ENCODE peak calls at places on chromosomes 11 and 22, in five cellular contexts. One of them, this sample, is unnamed.

GRCh38 chr22:19378362-19378711 is 53.2 kb downstream of the HIRA start:
- DNase-seq in Karpas-422: no peak
- DNase-seq in PC-3: no peak
- DNase-seq in GM23248: no peak
- DNase-seq in HCT116: no peak
- DNase-seq in this sample: no peak

GRCh38 chr11:3167143-3168119 is 2.3 kb upstream of the OSBPL5 start:
- DNase-seq in HCT116: no peak
- DNase-seq in GM23248: no peak
- DNase-seq in PC-3: no peak
- DNase-seq in Karpas-422: no peak
- DNase-seq in this sample: no peak

GRCh38 chr11:67345949-67346819 is 7.2 kb downstream of the POLD4 start:
- DNase-seq in HCT116: peak; percentile 54
- DNase-seq in GM23248: peak; percentile 88
- DNase-seq in Karpas-422: peak; percentile 83
- DNase-seq in PC-3: peak; percentile 99
- DNase-seq in this sample: peak; percentile 78

GRCh38 chr11:104120493-104121200 is 43.3 kb downstream of the PDGFD start:
- DNase-seq in HCT116: no peak
- DNase-seq in Karpas-422: peak; percentile 88
- DNase-seq in GM23248: no peak
- DNase-seq in PC-3: no peak
- DNase-seq in this sample: peak; percentile 6

GRCh38 chr22:42389137-42389536 is 43.1 kb downstream of the NFAM1 start:
- DNase-seq in HCT116: no peak
- DNase-seq in GM23248: no peak
- DNase-seq in PC-3: no peak
- DNase-seq in Karpas-422: no peak
- DNase-seq in this sample: no peak

GRCh38 chr11:59216654-59217640 is 4.2 kb upstream of the MPEG1 start:
- DNase-seq in Karpas-422: peak; percentile 96
- DNase-seq in HCT116: no peak
- DNase-seq in GM23248: peak; percentile 71
- DNase-seq in PC-3: peak; percentile 85
- DNase-seq in this sample: no peak

GRCh38 chr22:29563652-29564460 is 10.3 kb upstream of the THOC5 start:
- DNase-seq in HCT116: no peak
- DNase-seq in GM23248: no peak
- DNase-seq in Karpas-422: no peak
- DNase-seq in PC-3: no peak
- DNase-seq in this sample: no peak

GRCh38 chr22:17119481-17120202 is 1.5 kb downstream of the TMEM121B start:
- DNase-seq in GM23248: peak; percentile 24
- DNase-seq in PC-3: peak; percentile 3
- DNase-seq in HCT116: no peak
- DNase-seq in Karpas-422: peak; percentile 78
- DNase-seq in this sample: no peak

GRCh38 chr11:7575841-7576451 is 62.1 kb downstream of the PPFIBP2 start:
- DNase-seq in GM23248: peak; percentile 63
- DNase-seq in Karpas-422: no peak
- DNase-seq in PC-3: peak; percentile 41
- DNase-seq in HCT116: no peak
- DNase-seq in this sample: peak; percentile 73

GRCh38 chr11:20671856-20672546 is 2.6 kb downstream of the NELL1 start:
- DNase-seq in HCT116: peak; percentile 0
- DNase-seq in GM23248: peak; percentile 14
- DNase-seq in Karpas-422: no peak
- DNase-seq in PC-3: peak; percentile 20
- DNase-seq in this sample: peak; percentile 17

GRCh38 chr11:20015529-20016427 is 144.5 kb downstream of the DBX1 start:
- DNase-seq in HCT116: no peak
- DNase-seq in GM23248: no peak
- DNase-seq in PC-3: no peak
- DNase-seq in Karpas-422: no peak
- DNase-seq in this sample: no peak

GRCh38 chr11:3160252-3161031 is 4.7 kb downstream of the OSBPL5 start:
- DNase-seq in Karpas-422: no peak
- DNase-seq in GM23248: peak; percentile 95
- DNase-seq in HCT116: peak; percentile 46
- DNase-seq in PC-3: no peak
- DNase-seq in this sample: peak; percentile 90

GRCh38 chr11:9529333-9529648 is 44.2 kb upstream of the WEE1 start:
- DNase-seq in Karpas-422: no peak
- DNase-seq in HCT116: no peak
- DNase-seq in PC-3: no peak
- DNase-seq in GM23248: peak; percentile 40
- DNase-seq in this sample: no peak

GRCh38 chr11:119709638-119710346 is 19.2 kb downstream of the NECTIN1 start:
- DNase-seq in GM23248: no peak
- DNase-seq in Karpas-422: no peak
- DNase-seq in PC-3: no peak
- DNase-seq in HCT116: no peak
- DNase-seq in this sample: peak; percentile 75

GRCh38 chr11:115618428-115618827 is 114.2 kb upstream of the CADM1 start:
- DNase-seq in GM23248: peak; percentile 6
- DNase-seq in Karpas-422: no peak
- DNase-seq in HCT116: no peak
- DNase-seq in PC-3: no peak
- DNase-seq in this sample: no peak

GRCh38 chr11:69486056-69486772 is 4.8 kb downstream of the LINC01488 start:
- DNase-seq in Karpas-422: no peak
- DNase-seq in GM23248: no peak
- DNase-seq in HCT116: no peak
- DNase-seq in PC-3: no peak
- DNase-seq in this sample: no peak

GRCh38 chr11:2662430-2663299 is 37.1 kb downstream of the KCNQ1OT1 start:
- DNase-seq in PC-3: no peak
- DNase-seq in HCT116: no peak
- DNase-seq in GM23248: no peak
- DNase-seq in Karpas-422: no peak
- DNase-seq in this sample: no peak

GRCh38 chr22:19632671-19633148 is 81.6 kb upstream of the SEPTIN5 start:
- DNase-seq in Karpas-422: no peak
- DNase-seq in HCT116: no peak
- DNase-seq in GM23248: peak; percentile 20
- DNase-seq in PC-3: no peak
- DNase-seq in this sample: no peak

GRCh38 chr11:62885137-62885536 is 4.4 kb downstream of the SLC3A2 start:
- DNase-seq in PC-3: no peak
- DNase-seq in HCT116: no peak
- DNase-seq in GM23248: no peak
- DNase-seq in Karpas-422: no peak
- DNase-seq in this sample: no peak

GRCh38 chr11:10019906-10020682 is 273.9 kb downstream of the SBF2 start:
- DNase-seq in Karpas-422: peak; percentile 40
- DNase-seq in GM23248: peak; percentile 5
- DNase-seq in PC-3: no peak
- DNase-seq in HCT116: no peak
- DNase-seq in this sample: peak; percentile 34

GRCh38 chr11:128517457-128518230 is 69.7 kb downstream of the ETS1 start:
- DNase-seq in HCT116: no peak
- DNase-seq in GM23248: peak; percentile 71
- DNase-seq in PC-3: peak; percentile 67
- DNase-seq in Karpas-422: peak; percentile 40
- DNase-seq in this sample: no peak

GRCh38 chr11:125201525-125202121 is 37.1 kb downstream of the PKNOX2 start:
- DNase-seq in PC-3: peak; percentile 12
- DNase-seq in GM23248: no peak
- DNase-seq in HCT116: no peak
- DNase-seq in Karpas-422: peak; percentile 9
- DNase-seq in this sample: peak; percentile 40

GRCh38 chr11:416757-417621 is 2.2 kb upstream of the SIGIRR start:
- DNase-seq in HCT116: no peak
- DNase-seq in Karpas-422: no peak
- DNase-seq in GM23248: peak; percentile 65
- DNase-seq in PC-3: peak; percentile 79
- DNase-seq in this sample: peak; percentile 87

GRCh38 chr11:69000831-69001245 is 12.2 kb downstream of the MRGPRF start:
- DNase-seq in GM23248: peak; percentile 95
- DNase-seq in HCT116: peak; percentile 27
- DNase-seq in Karpas-422: no peak
- DNase-seq in PC-3: peak; percentile 63
- DNase-seq in this sample: peak; percentile 68

GRCh38 chr22:46652930-46653331 is 32.7 kb downstream of the GRAMD4 start:
- DNase-seq in PC-3: no peak
- DNase-seq in GM23248: no peak
- DNase-seq in HCT116: no peak
- DNase-seq in Karpas-422: no peak
- DNase-seq in this sample: peak; percentile 51
- H3K4me3 ChIP-seq in PC-3: no peak overlapping the region
- H3K4me3 ChIP-seq in GM23248: no peak overlapping the region
- H3K4me3 ChIP-seq in HCT116: no peak overlapping the region
- H3K4me3 ChIP-seq in Karpas-422: no peak overlapping the region
- H3K4me3 ChIP-seq in this sample: no peak overlapping the region

GRCh38 chr11:107928767-107929507 is 689 bp downstream of the RAB39A start:
- DNase-seq in PC-3: no peak
- DNase-seq in GM23248: no peak
- DNase-seq in HCT116: no peak
- DNase-seq in Karpas-422: peak; percentile 93
- DNase-seq in this sample: peak; percentile 7

GRCh38 chr11:107929611-107930200 is 1.5 kb downstream of the RAB39A start:
- DNase-seq in HCT116: no peak
- DNase-seq in PC-3: no peak
- DNase-seq in GM23248: no peak
- DNase-seq in Karpas-422: peak; percentile 90
- DNase-seq in this sample: no peak

GRCh38 chr11:107928046-107928766 is at the start of gene RAB39A:
- DNase-seq in Karpas-422: peak; percentile 100
- DNase-seq in HCT116: peak; percentile 90
- DNase-seq in GM23248: peak; percentile 90
- DNase-seq in PC-3: peak; percentile 92
- DNase-seq in this sample: peak; percentile 95

GRCh38 chr11:107924306-107924705 is 3.9 kb upstream of the RAB39A start:
- DNase-seq in HCT116: no peak
- DNase-seq in PC-3: no peak
- DNase-seq in GM23248: no peak
- DNase-seq in Karpas-422: no peak
- DNase-seq in this sample: no peak

GRCh38 chr11:107927559-107927958 is 689 bp upstream of the RAB39A start:
- DNase-seq in Karpas-422: no peak
- DNase-seq in HCT116: no peak
- DNase-seq in PC-3: no peak
- DNase-seq in GM23248: no peak
- DNase-seq in this sample: no peak
- H3K4me2 ChIP-seq in Karpas-422: peak overlapping the region; percentile 75
- H3K4me2 ChIP-seq in HCT116: peak overlapping the region; percentile 57
- H3K4me2 ChIP-seq in PC-3: peak overlapping the region; percentile 47
- H3K4me2 ChIP-seq in GM23248: peak overlapping the region; percentile 33
- H3K4me2 ChIP-seq in this sample: peak overlapping the region; percentile 98

GRCh38 chr11:132904091-132904490 is 628.2 kb downstream of the OPCML start:
- DNase-seq in GM23248: no peak
- DNase-seq in Karpas-422: no peak
- DNase-seq in HCT116: no peak
- DNase-seq in PC-3: no peak
- DNase-seq in this sample: no peak

GRCh38 chr11:132895340-132895739 is 637.0 kb downstream of the OPCML start:
- DNase-seq in Karpas-422: no peak
- DNase-seq in GM23248: peak; percentile 18
- DNase-seq in PC-3: no peak
- DNase-seq in HCT116: no peak
- DNase-seq in this sample: peak; percentile 24

GRCh38 chr11:132894598-132894997 is 637.7 kb downstream of the OPCML start:
- DNase-seq in GM23248: no peak
- DNase-seq in HCT116: no peak
- DNase-seq in Karpas-422: no peak
- DNase-seq in PC-3: no peak
- DNase-seq in this sample: peak; percentile 56

GRCh38 chr11:132901638-132902610 is 630.4 kb downstream of the OPCML start:
- DNase-seq in HCT116: no peak
- DNase-seq in PC-3: no peak
- DNase-seq in Karpas-422: no peak
- DNase-seq in GM23248: peak; percentile 26
- DNase-seq in this sample: no peak

DNA sequence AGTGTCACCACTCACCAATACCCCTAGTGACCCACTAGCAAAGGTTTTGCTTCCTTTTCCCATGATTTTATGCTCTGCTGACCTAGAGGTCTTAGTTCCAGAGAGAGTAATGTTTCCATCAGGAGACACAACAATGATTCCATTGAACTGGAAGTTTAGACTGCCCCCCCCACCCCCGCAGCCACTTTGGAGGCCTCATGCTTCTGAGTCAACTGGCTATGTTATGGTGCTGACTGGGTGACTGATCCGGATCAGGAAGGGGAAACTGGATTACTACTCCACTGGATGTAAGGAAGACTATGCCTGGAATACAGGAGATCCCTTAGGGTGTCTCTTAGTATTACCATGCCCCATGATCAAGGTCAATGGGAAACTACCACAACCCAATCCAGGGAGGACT is 633.6 kb downstream of the OPCML start:
- DNase-seq in HCT116: no peak
- DNase-seq in PC-3: no peak
- DNase-seq in Karpas-422: no peak
- DNase-seq in GM23248: no peak
- DNase-seq in this sample: no peak
- H3K9me2 ChIP-seq in HCT116: no peaks in the 10 kb centered on the region
- H3K9me2 ChIP-seq in PC-3: no peaks in the 10 kb centered on the region
- H3K9me2 ChIP-seq in Karpas-422: no peaks in the 10 kb centered on the region
- H3K9me2 ChIP-seq in GM23248: no peaks in the 10 kb centered on the region
- H3K9me2 ChIP-seq in this sample: no peaks in the 10 kb centered on the region

DNA sequence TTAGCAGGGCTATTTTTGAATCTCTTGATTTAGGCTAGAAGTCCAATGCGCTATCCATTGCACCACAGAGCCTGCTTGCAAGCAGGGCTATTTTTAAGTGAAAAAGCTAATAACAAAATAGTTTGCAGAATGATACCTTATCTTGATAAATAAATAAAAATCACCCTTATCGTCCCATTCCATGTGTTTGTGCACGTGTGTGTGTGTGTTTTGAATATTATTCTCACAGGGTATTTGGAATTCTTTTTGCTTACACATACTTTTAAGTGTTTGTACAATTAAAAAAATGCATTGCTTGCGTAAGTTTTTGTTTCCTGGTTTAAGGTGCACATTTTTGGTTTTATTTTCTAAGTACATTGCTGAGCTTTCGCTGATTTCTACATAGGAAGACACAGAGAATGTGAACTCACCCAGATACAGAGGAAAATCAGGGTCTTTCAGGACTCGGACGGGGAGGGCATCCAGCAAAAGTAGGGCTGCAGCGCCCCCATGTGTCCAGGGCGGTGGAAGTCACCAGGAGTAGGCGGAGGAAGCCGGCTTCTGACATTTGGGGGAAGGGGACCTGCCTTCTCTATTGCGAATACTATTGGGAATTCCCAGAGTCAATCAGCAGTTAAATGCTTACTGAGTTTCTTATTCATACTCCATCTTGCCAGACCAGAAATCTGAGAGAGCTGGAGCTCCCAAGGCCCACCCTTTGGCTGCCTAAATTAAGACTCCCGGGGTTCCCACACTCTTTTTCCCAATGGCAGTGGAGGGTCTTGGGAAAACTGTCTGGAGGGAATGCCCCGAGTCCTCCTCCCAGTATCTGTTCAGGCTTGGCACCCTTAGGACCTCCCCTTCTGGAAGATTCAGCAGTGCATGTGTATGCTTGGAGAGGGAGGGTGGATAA is 27.2 kb downstream of the SLC1A2 start:
- DNase-seq in GM23248: peak; percentile 88
- DNase-seq in HCT116: peak; percentile 49
- DNase-seq in PC-3: peak; percentile 81
- DNase-seq in Karpas-422: peak; percentile 91
- DNase-seq in this sample: peak; percentile 89
- H3K4me3 ChIP-seq in GM23248: peak overlapping the region; percentile 28
- H3K4me3 ChIP-seq in HCT116: no peak overlapping the region
- H3K4me3 ChIP-seq in PC-3: peak overlapping the region; percentile 58
- H3K4me3 ChIP-seq in Karpas-422: peak overlapping the region; percentile 22
- H3K4me3 ChIP-seq in this sample: no peak overlapping the region